ENCODE peak calls at places on chromosomes 3 and 15, in nine cellular contexts. Z is GM12878, Y is mesendoderm, Q is esophagus squamous epithelium, F is tibial artery, V is PC-3, A is dorsolateral prefrontal cortex, X is right atrium auricular region, O is endodermal cell. P is an unnamed sample.

GRCh38 chr3:135239485-135239884 is 444.4 kb downstream of the EPHB1 start:
- DNase-seq in X (no peak), Z (no peak), F (no peak), O (peak), Q (no peak), Y (no peak), A (no peak), V (no peak), P (no peak)

GRCh38 chr3:36362216-36362615 is 18.1 kb upstream of the STAC start:
- DNase-seq in F (no peak), X (no peak), Y (peak), O (peak), V (no peak), Q (no peak), A (no peak), Z (no peak), P (no peak)

GRCh38 chr3:46566040-46566631 is at the start of gene LRRC2:
- DNase-seq in Y (peak), A (no peak), O (peak), F (no peak), V (peak), X (no peak), Z (no peak), Q (no peak), P (peak)

GRCh38 chr3:170716172-170716800 is 130.4 kb upstream of the SLC7A14 start:
- DNase-seq in V (no peak), Q (no peak), O (no peak), A (no peak), Y (no peak), X (no peak), Z (no peak), F (no peak), P (no peak)

GRCh38 chr3:14204605-14205284 is 26.1 kb downstream of the LSM3 start:
- DNase-seq in Z (no peak), A (no peak), V (no peak), O (no peak), Q (no peak), F (peak), Y (no peak), X (peak), P (no peak)

GRCh38 chr15:81314378-81314777 is 9.6 kb downstream of the STARD5 start:
- DNase-seq in X (no peak), V (no peak), F (no peak), O (no peak), Z (no peak), Y (no peak), A (no peak), Q (no peak), P (no peak)

GRCh38 chr15:92662797-92663196 is 7.2 kb upstream of the FAM174B start:
- DNase-seq in O (no peak), Q (no peak), Z (no peak), V (peak), Y (no peak), X (no peak), A (no peak), F (no peak), P (no peak)

GRCh38 chr3:165643433-165643824 is 193.8 kb downstream of the BCHE start:
- DNase-seq in V (peak), O (no peak), A (no peak), Y (no peak), X (no peak), Q (no peak), F (no peak), Z (no peak), P (no peak)

GRCh38 chr3:197513953-197514785 is 41.6 kb downstream of the BDH1 start:
- DNase-seq in Q (no peak), Z (no peak), V (no peak), Y (no peak), A (no peak), F (no peak), O (peak), X (no peak), P (no peak)

GRCh38 chr3:98733055-98733777 is 29.9 kb upstream of the ST3GAL6 start:
- DNase-seq in A (peak), Z (no peak), V (peak), Q (no peak), X (no peak), F (peak), Y (peak), O (no peak), P (peak)

GRCh38 chr3:160179906-160180305 is 45.3 kb upstream of the C3orf80 start:
- DNase-seq in X (no peak), F (no peak), O (no peak), Q (no peak), A (no peak), V (no peak), Z (no peak), Y (no peak), P (no peak)
- H3K4me3 ChIP-seq in X (no peak), F (no peak), O (no peak), Q (no peak), A (no peak), V (no peak), Z (no peak), Y (no peak), P (no peak)

GRCh38 chr3:151093905-151094304 is 8.4 kb downstream of the MED12L start:
- DNase-seq in Z (no peak), F (no peak), X (no peak), Y (no peak), A (no peak), O (peak), Q (no peak), V (no peak), P (no peak)

GRCh38 chr3:151087648-151088047 is 2.2 kb downstream of the MED12L start:
- DNase-seq in F (no peak), V (no peak), O (no peak), X (no peak), Y (no peak), Q (no peak), A (no peak), Z (no peak), P (no peak)

GRCh38 chr3:151091685-151092352 is 6.4 kb downstream of the MED12L start:
- DNase-seq in F (no peak), Z (no peak), Q (no peak), A (no peak), O (peak), X (no peak), Y (no peak), V (peak), P (peak)

GRCh38 chr3:151096697-151097096 is 11.2 kb downstream of the MED12L start:
- DNase-seq in O (peak), Q (no peak), X (no peak), A (no peak), Y (no peak), F (no peak), V (no peak), Z (no peak), P (no peak)

GRCh38 chr3:151093148-151093547 is 7.7 kb downstream of the MED12L start:
- DNase-seq in Y (no peak), A (no peak), V (no peak), Q (no peak), Z (no peak), F (no peak), O (peak), X (no peak), P (no peak)
- H3K4me3 ChIP-seq in Y (no peak), A (no peak), V (no peak), Q (no peak), Z (no peak), F (no peak), O (no peak), X (no peak), P (no peak)

DNA sequence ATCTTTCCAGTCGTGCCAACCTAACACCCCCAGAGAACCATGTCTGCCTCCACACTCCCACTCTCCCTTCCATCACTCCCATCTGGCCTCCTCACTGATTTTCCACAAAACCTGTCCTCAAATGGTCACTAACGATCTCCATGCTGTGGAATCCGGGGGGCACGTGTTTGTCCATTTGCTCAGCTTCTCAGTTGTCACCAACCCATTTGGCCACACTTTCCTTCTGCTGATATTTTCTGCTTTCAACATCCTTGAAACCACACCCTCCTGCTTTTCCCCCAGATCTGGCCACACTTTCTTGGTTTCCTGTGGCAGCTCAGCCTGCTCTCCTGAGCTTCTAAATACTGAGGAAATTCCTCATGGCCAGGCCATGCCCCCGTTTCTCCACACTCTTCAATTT is 257.2 kb upstream of the NSMCE3 start:
- DNase-seq in X (no peak), O (no peak), Y (no peak), F (no peak), V (no peak), A (no peak), Z (no peak), Q (no peak), P (no peak)
- H3K4me3 ChIP-seq in X (no peak), O (no peak), Y (no peak), F (no peak), V (no peak), A (no peak), Z (no peak), Q (no peak), P (no peak)

GRCh38 chr3:58434170-58434507 is 507 bp upstream of the PDHB start:
- DNase-seq in Q (no peak), Y (no peak), V (no peak), F (no peak), A (no peak), O (no peak), X (no peak), Z (no peak), P (no peak)

GRCh38 chr3:58434990-58435389 is 1.4 kb upstream of the PDHB start:
- DNase-seq in V (peak), O (peak), Q (no peak), A (no peak), X (no peak), Z (no peak), Y (peak), F (no peak), P (no peak)

GRCh38 chr3:58433400-58434169 is at the start of gene PDHB:
- DNase-seq in O (peak), Q (peak), V (peak), F (peak), X (peak), Y (peak), A (peak), Z (peak), P (peak)

GRCh38 chr3:58432905-58433304 is 727 bp downstream of the PDHB start:
- DNase-seq in F (no peak), X (no peak), Y (no peak), V (no peak), Z (no peak), A (no peak), Q (no peak), O (peak), P (no peak)

DNA sequence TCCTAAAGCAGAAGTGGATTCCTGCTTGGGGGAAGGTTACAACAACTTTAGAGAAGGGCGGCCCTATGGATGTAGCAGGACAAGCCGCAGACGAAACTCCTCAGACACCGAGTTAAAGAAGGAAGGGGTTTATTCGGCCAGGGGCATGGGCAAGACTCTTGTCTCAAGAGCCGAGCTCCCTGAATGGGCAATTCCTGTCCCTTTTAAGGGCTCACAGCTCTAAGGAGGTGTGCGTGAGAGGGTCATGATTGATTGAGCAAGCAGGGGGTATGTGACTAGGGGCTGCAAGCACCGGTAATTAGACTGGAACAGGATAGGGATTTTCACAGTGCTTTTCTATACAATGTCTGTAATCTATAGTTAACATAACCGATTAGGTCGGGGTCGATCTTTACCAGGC is 879 bp upstream of the PDHB start:
- DNase-seq in Q (no peak), O (peak), Z (no peak), F (no peak), Y (peak), X (no peak), A (no peak), V (no peak), P (no peak)
- H3K4me3 ChIP-seq in Q (no peak), O (peak), Z (no peak), F (no peak), Y (no peak), X (peak), A (peak), V (no peak), P (no peak)

GRCh38 chr3:132343018-132343612 is 25.9 kb downstream of the ACP3 start:
- DNase-seq in Z (no peak), X (no peak), A (no peak), Q (no peak), V (peak), O (peak), Y (peak), F (no peak), P (peak)

GRCh38 chr3:132344666-132345280 is 27.6 kb downstream of the ACP3 start:
- DNase-seq in Q (no peak), O (no peak), X (no peak), A (no peak), F (no peak), V (peak), Y (no peak), Z (no peak), P (no peak)

GRCh38 chr3:132341746-132342145 is 24.5 kb downstream of the ACP3 start:
- DNase-seq in Q (no peak), Y (no peak), Z (no peak), V (no peak), A (no peak), F (no peak), X (no peak), O (no peak), P (no peak)

GRCh38 chr3:132342183-132342582 is 25.0 kb downstream of the ACP3 start:
- DNase-seq in Q (no peak), Y (peak), V (peak), O (no peak), A (no peak), X (no peak), Z (no peak), F (no peak), P (no peak)

GRCh38 chr3:132342615-132343014 is 25.4 kb downstream of the ACP3 start:
- DNase-seq in Q (no peak), X (no peak), V (no peak), F (no peak), Z (no peak), Y (no peak), O (no peak), A (no peak), P (no peak)
- H3K4me3 ChIP-seq in Q (no peak), X (no peak), V (no peak), F (no peak), Z (no peak), Y (no peak), O (no peak), A (peak), P (no peak)

GRCh38 chr3:184229424-184230080 is at the start of gene VWA5B2:
- DNase-seq in V (peak), Q (no peak), O (peak), X (no peak), Y (peak), F (no peak), Z (no peak), A (peak), P (peak)

GRCh38 chr3:184228376-184229137 is 828 bp upstream of the VWA5B2 start:
- DNase-seq in Q (no peak), F (no peak), Z (no peak), V (no peak), X (no peak), Y (no peak), A (no peak), O (peak), P (no peak)

GRCh38 chr3:184231671-184232070 is 2.3 kb downstream of the VWA5B2 start:
- DNase-seq in V (no peak), Y (no peak), Z (no peak), Q (no peak), O (no peak), X (no peak), F (no peak), A (no peak), P (no peak)

GRCh38 chr3:184230081-184230602 is 757 bp downstream of the VWA5B2 start:
- DNase-seq in X (no peak), A (no peak), V (no peak), F (no peak), Y (no peak), Q (no peak), O (peak), Z (no peak), P (no peak)

DNA sequence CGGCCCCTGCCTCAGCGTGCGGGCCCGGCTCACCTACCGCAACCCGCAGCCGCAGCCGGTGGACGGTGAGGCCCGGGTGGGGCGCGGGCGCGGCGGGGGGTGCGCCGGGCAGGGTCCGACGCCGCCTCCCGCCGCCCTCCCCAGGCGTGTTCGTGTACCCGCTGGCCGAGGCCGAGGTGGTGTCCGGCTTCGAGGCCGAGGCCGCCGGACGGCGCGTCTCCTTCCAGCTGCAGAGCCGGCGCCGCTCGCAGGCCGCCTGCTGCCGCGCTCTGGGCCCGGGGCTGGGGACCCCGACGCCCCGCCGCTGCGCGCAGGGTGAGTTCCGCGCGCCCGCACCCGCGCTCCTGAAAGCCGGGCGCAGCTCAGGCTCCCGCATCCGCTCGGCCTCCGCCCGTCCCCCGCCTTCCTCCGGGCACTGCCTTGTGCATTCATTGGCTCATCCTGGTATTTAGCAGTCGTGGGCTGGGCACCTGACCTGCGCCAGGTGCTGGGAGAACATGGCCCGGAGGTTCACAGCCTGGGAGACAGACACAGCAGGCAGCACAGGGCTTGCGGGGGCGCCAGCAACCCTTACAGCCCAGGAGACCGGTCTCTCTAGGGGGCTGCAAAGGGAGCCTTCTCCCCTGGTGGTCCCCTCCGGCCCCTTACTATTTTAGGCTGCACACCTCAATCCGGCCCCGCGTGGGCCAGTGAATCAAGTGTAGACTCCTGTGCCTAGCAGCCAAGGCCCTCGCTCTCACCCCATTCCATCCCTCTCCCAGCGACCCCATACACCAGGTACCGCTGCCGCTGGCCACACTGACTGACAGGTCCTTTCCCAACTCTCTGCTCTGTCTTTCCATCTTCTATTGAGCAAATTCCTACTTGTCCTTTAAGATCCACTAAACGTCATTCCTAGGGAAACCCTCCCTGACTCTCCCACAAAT is 1.5 kb downstream of the VWA5B2 start:
- DNase-seq in V (peak), X (no peak), Q (no peak), F (no peak), Y (no peak), O (peak), A (no peak), Z (no peak), P (no peak)
- H3K4me3 ChIP-seq in V (peak), X (peak), Q (peak), F (peak), Y (no peak), O (no peak), A (peak), Z (no peak), P (no peak)

GRCh38 chr3:3798641-3799113 is 554 bp upstream of the LRRN1 start:
- DNase-seq in Z (no peak), F (no peak), Y (peak), O (peak), X (no peak), V (no peak), A (peak), Q (no peak), P (no peak)
- H3K4me3 ChIP-seq in Z (peak), F (peak), Y (peak), O (peak), X (peak), V (no peak), A (peak), Q (peak), P (no peak)

GRCh38 chr15:57506422-57506821 is 85.3 kb upstream of the MYZAP start:
- DNase-seq in Z (no peak), X (no peak), A (no peak), O (peak), Y (peak), V (no peak), Q (no peak), F (no peak), P (no peak)

GRCh38 chr15:57504599-57504940 is 87.1 kb upstream of the MYZAP start:
- DNase-seq in O (peak), Z (no peak), Y (no peak), Q (no peak), A (no peak), X (no peak), F (no peak), V (no peak), P (no peak)

GRCh38 chr15:57503911-57504598 is 87.6 kb upstream of the MYZAP start:
- DNase-seq in O (no peak), F (no peak), A (no peak), Z (no peak), V (no peak), Q (no peak), Y (no peak), X (no peak), P (no peak)

GRCh38 chr15:57505949-57506391 is 85.7 kb upstream of the MYZAP start:
- DNase-seq in Y (no peak), F (peak), X (peak), V (peak), O (no peak), Z (no peak), Q (no peak), A (no peak), P (no peak)

GRCh38 chr15:57505056-57505713 is 86.5 kb upstream of the MYZAP start:
- DNase-seq in Q (no peak), V (peak), Y (no peak), A (no peak), Z (no peak), O (no peak), F (no peak), X (no peak), P (no peak)
- H3K4me3 ChIP-seq in Q (no peak), V (peak), Y (no peak), A (no peak), Z (no peak), O (no peak), F (no peak), X (no peak), P (no peak)

GRCh38 chr15:76998661-76999285 is 3.8 kb downstream of the PSTPIP1 start:
- DNase-seq in X (no peak), Y (no peak), V (no peak), O (no peak), Z (no peak), Q (no peak), A (no peak), F (peak), P (no peak)
- H3K4me3 ChIP-seq in X (no peak), Y (no peak), V (no peak), O (no peak), Z (no peak), Q (no peak), A (no peak), F (no peak), P (no peak)

P was measured in GM12865.